ENCODE peak calls at places on chromosomes 2 and 18, in ten cellular contexts. One of them, this sample, is unnamed.

GRCh38 chr18:74509856-74510769 is 13.9 kb downstream of the CNDP2 start:
- DNase-seq in GM12865: no peak
- DNase-seq in fibroblast of lung: no peak
- DNase-seq in heart left ventricle: no peak
- DNase-seq in T-helper 9 cell: no peak
- DNase-seq in A172: no peak
- DNase-seq in NCI-H1417: no peak
- DNase-seq in EL: no peak
- DNase-seq in stimulated activated CD8-positive, alpha-beta memory T cell treated with anti-CD3 and anti-CD28 coated beads, Interleukin-15, amount 100 ng/mL, for 24 hours: no peak
- DNase-seq in LHCN-M2: no peak
- DNase-seq in this sample: no peak

GRCh38 chr18:48563027-48563426 is 24.2 kb downstream of the CTIF start:
- DNase-seq in heart left ventricle: no peak
- DNase-seq in EL: peak
- DNase-seq in stimulated activated CD8-positive, alpha-beta memory T cell treated with anti-CD3 and anti-CD28 coated beads, Interleukin-15, amount 100 ng/mL, for 24 hours: no peak
- DNase-seq in A172: peak
- DNase-seq in NCI-H1417: no peak
- DNase-seq in fibroblast of lung: peak
- DNase-seq in T-helper 9 cell: no peak
- DNase-seq in LHCN-M2: peak
- DNase-seq in GM12865: no peak
- DNase-seq in this sample: no peak

GRCh38 chr2:216551234-216551633 is 52.6 kb downstream of the RPL37A start:
- DNase-seq in GM12865: no peak
- DNase-seq in fibroblast of lung: peak
- DNase-seq in stimulated activated CD8-positive, alpha-beta memory T cell treated with anti-CD3 and anti-CD28 coated beads, Interleukin-15, amount 100 ng/mL, for 24 hours: no peak
- DNase-seq in LHCN-M2: peak
- DNase-seq in EL: peak
- DNase-seq in NCI-H1417: no peak
- DNase-seq in T-helper 9 cell: no peak
- DNase-seq in A172: no peak
- DNase-seq in heart left ventricle: no peak
- DNase-seq in this sample: no peak

GRCh38 chr18:55998071-55998522 is 410.1 kb upstream of the TCF4 start:
- DNase-seq in GM12865: no peak
- DNase-seq in A172: no peak
- DNase-seq in stimulated activated CD8-positive, alpha-beta memory T cell treated with anti-CD3 and anti-CD28 coated beads, Interleukin-15, amount 100 ng/mL, for 24 hours: no peak
- DNase-seq in LHCN-M2: peak
- DNase-seq in fibroblast of lung: peak
- DNase-seq in NCI-H1417: no peak
- DNase-seq in EL: peak
- DNase-seq in heart left ventricle: no peak
- DNase-seq in T-helper 9 cell: no peak
- DNase-seq in this sample: peak

GRCh38 chr18:38307919-38308318 is 742.3 kb upstream of the CELF4 start:
- DNase-seq in EL: no peak
- DNase-seq in T-helper 9 cell: no peak
- DNase-seq in GM12865: no peak
- DNase-seq in NCI-H1417: no peak
- DNase-seq in LHCN-M2: no peak
- DNase-seq in fibroblast of lung: no peak
- DNase-seq in heart left ventricle: no peak
- DNase-seq in stimulated activated CD8-positive, alpha-beta memory T cell treated with anti-CD3 and anti-CD28 coated beads, Interleukin-15, amount 100 ng/mL, for 24 hours: no peak
- DNase-seq in A172: no peak
- DNase-seq in this sample: no peak

GRCh38 chr2:117815946-117816345 is 1.5 kb downstream of the DDX18 start:
- DNase-seq in heart left ventricle: no peak
- DNase-seq in LHCN-M2: no peak
- DNase-seq in NCI-H1417: no peak
- DNase-seq in A172: no peak
- DNase-seq in fibroblast of lung: no peak
- DNase-seq in EL: no peak
- DNase-seq in stimulated activated CD8-positive, alpha-beta memory T cell treated with anti-CD3 and anti-CD28 coated beads, Interleukin-15, amount 100 ng/mL, for 24 hours: no peak
- DNase-seq in GM12865: no peak
- DNase-seq in T-helper 9 cell: no peak
- DNase-seq in this sample: no peak

GRCh38 chr18:65938592-65939372 is 188.0 kb downstream of the CDH7 start:
- DNase-seq in NCI-H1417: peak
- DNase-seq in A172: peak
- DNase-seq in stimulated activated CD8-positive, alpha-beta memory T cell treated with anti-CD3 and anti-CD28 coated beads, Interleukin-15, amount 100 ng/mL, for 24 hours: no peak
- DNase-seq in EL: no peak
- DNase-seq in fibroblast of lung: peak
- DNase-seq in GM12865: peak
- DNase-seq in LHCN-M2: peak
- DNase-seq in heart left ventricle: no peak
- DNase-seq in T-helper 9 cell: no peak
- DNase-seq in this sample: peak

GRCh38 chr2:104321800-104322164 is 532.1 kb upstream of the POU3F3 start:
- DNase-seq in LHCN-M2: no peak
- DNase-seq in NCI-H1417: no peak
- DNase-seq in fibroblast of lung: no peak
- DNase-seq in stimulated activated CD8-positive, alpha-beta memory T cell treated with anti-CD3 and anti-CD28 coated beads, Interleukin-15, amount 100 ng/mL, for 24 hours: no peak
- DNase-seq in heart left ventricle: no peak
- DNase-seq in GM12865: no peak
- DNase-seq in EL: no peak
- DNase-seq in T-helper 9 cell: no peak
- DNase-seq in A172: no peak
- DNase-seq in this sample: no peak

GRCh38 chr2:100105678-100106054 is 36.7 kb downstream of the AFF3 start:
- DNase-seq in T-helper 9 cell: no peak
- DNase-seq in NCI-H1417: peak
- DNase-seq in EL: peak
- DNase-seq in LHCN-M2: no peak
- DNase-seq in heart left ventricle: no peak
- DNase-seq in A172: no peak
- DNase-seq in stimulated activated CD8-positive, alpha-beta memory T cell treated with anti-CD3 and anti-CD28 coated beads, Interleukin-15, amount 100 ng/mL, for 24 hours: no peak
- DNase-seq in GM12865: no peak
- DNase-seq in fibroblast of lung: peak
- DNase-seq in this sample: peak

GRCh38 chr2:172038604-172039003 is 38.9 kb downstream of the METAP1D start:
- DNase-seq in fibroblast of lung: no peak
- DNase-seq in NCI-H1417: peak
- DNase-seq in heart left ventricle: no peak
- DNase-seq in A172: peak
- DNase-seq in EL: peak
- DNase-seq in T-helper 9 cell: no peak
- DNase-seq in GM12865: no peak
- DNase-seq in LHCN-M2: peak
- DNase-seq in stimulated activated CD8-positive, alpha-beta memory T cell treated with anti-CD3 and anti-CD28 coated beads, Interleukin-15, amount 100 ng/mL, for 24 hours: no peak
- DNase-seq in this sample: no peak

GRCh38 chr18:59606193-59607175 is 90.7 kb downstream of the CCBE1 start:
- DNase-seq in stimulated activated CD8-positive, alpha-beta memory T cell treated with anti-CD3 and anti-CD28 coated beads, Interleukin-15, amount 100 ng/mL, for 24 hours: no peak
- DNase-seq in heart left ventricle: no peak
- DNase-seq in EL: peak
- DNase-seq in LHCN-M2: peak
- DNase-seq in GM12865: no peak
- DNase-seq in T-helper 9 cell: no peak
- DNase-seq in fibroblast of lung: peak
- DNase-seq in NCI-H1417: no peak
- DNase-seq in A172: no peak
- DNase-seq in this sample: no peak

GRCh38 chr18:7813131-7813530 is 246.0 kb downstream of the PTPRM start:
- DNase-seq in heart left ventricle: no peak
- DNase-seq in LHCN-M2: no peak
- DNase-seq in NCI-H1417: no peak
- DNase-seq in A172: no peak
- DNase-seq in fibroblast of lung: no peak
- DNase-seq in GM12865: no peak
- DNase-seq in stimulated activated CD8-positive, alpha-beta memory T cell treated with anti-CD3 and anti-CD28 coated beads, Interleukin-15, amount 100 ng/mL, for 24 hours: no peak
- DNase-seq in T-helper 9 cell: no peak
- DNase-seq in EL: no peak
- DNase-seq in this sample: no peak

GRCh38 chr2:69168144-69168813 is 155.3 kb downstream of the ANTXR1 start:
- DNase-seq in NCI-H1417: no peak
- DNase-seq in T-helper 9 cell: no peak
- DNase-seq in A172: no peak
- DNase-seq in EL: no peak
- DNase-seq in heart left ventricle: no peak
- DNase-seq in GM12865: no peak
- DNase-seq in stimulated activated CD8-positive, alpha-beta memory T cell treated with anti-CD3 and anti-CD28 coated beads, Interleukin-15, amount 100 ng/mL, for 24 hours: no peak
- DNase-seq in fibroblast of lung: no peak
- DNase-seq in LHCN-M2: peak
- DNase-seq in this sample: no peak

GRCh38 chr2:85976106-85976920 is 87.5 kb upstream of the ST3GAL5 start:
- DNase-seq in NCI-H1417: no peak
- DNase-seq in T-helper 9 cell: no peak
- DNase-seq in fibroblast of lung: no peak
- DNase-seq in GM12865: no peak
- DNase-seq in A172: no peak
- DNase-seq in stimulated activated CD8-positive, alpha-beta memory T cell treated with anti-CD3 and anti-CD28 coated beads, Interleukin-15, amount 100 ng/mL, for 24 hours: no peak
- DNase-seq in heart left ventricle: no peak
- DNase-seq in LHCN-M2: no peak
- DNase-seq in EL: no peak
- DNase-seq in this sample: no peak

GRCh38 chr2:10332402-10333246 is 29.9 kb downstream of the HPCAL1 start:
- DNase-seq in NCI-H1417: no peak
- DNase-seq in T-helper 9 cell: no peak
- DNase-seq in LHCN-M2: no peak
- DNase-seq in GM12865: no peak
- DNase-seq in stimulated activated CD8-positive, alpha-beta memory T cell treated with anti-CD3 and anti-CD28 coated beads, Interleukin-15, amount 100 ng/mL, for 24 hours: no peak
- DNase-seq in A172: no peak
- DNase-seq in heart left ventricle: no peak
- DNase-seq in EL: no peak
- DNase-seq in fibroblast of lung: no peak
- DNase-seq in this sample: no peak

GRCh38 chr2:56001992-56002391 is 78.4 kb upstream of the EFEMP1 start:
- DNase-seq in LHCN-M2: no peak
- DNase-seq in stimulated activated CD8-positive, alpha-beta memory T cell treated with anti-CD3 and anti-CD28 coated beads, Interleukin-15, amount 100 ng/mL, for 24 hours: no peak
- DNase-seq in T-helper 9 cell: no peak
- DNase-seq in A172: no peak
- DNase-seq in heart left ventricle: no peak
- DNase-seq in NCI-H1417: peak
- DNase-seq in EL: no peak
- DNase-seq in GM12865: no peak
- DNase-seq in fibroblast of lung: peak
- DNase-seq in this sample: no peak

GRCh38 chr2:45964945-45965344 is 313.5 kb downstream of the PRKCE start:
- DNase-seq in heart left ventricle: no peak
- DNase-seq in LHCN-M2: no peak
- DNase-seq in A172: no peak
- DNase-seq in GM12865: no peak
- DNase-seq in EL: no peak
- DNase-seq in NCI-H1417: no peak
- DNase-seq in T-helper 9 cell: no peak
- DNase-seq in fibroblast of lung: no peak
- DNase-seq in stimulated activated CD8-positive, alpha-beta memory T cell treated with anti-CD3 and anti-CD28 coated beads, Interleukin-15, amount 100 ng/mL, for 24 hours: no peak
- DNase-seq in this sample: no peak

GRCh38 chr2:145617906-145618305 is 1098.0 kb upstream of the ZEB2 start:
- DNase-seq in EL: peak
- DNase-seq in heart left ventricle: no peak
- DNase-seq in A172: peak
- DNase-seq in T-helper 9 cell: no peak
- DNase-seq in stimulated activated CD8-positive, alpha-beta memory T cell treated with anti-CD3 and anti-CD28 coated beads, Interleukin-15, amount 100 ng/mL, for 24 hours: no peak
- DNase-seq in GM12865: no peak
- DNase-seq in NCI-H1417: peak
- DNase-seq in fibroblast of lung: peak
- DNase-seq in LHCN-M2: peak
- DNase-seq in this sample: no peak

GRCh38 chr2:113078350-113078839 is 10.6 kb downstream of the IL1F10 start:
- DNase-seq in T-helper 9 cell: no peak
- DNase-seq in LHCN-M2: peak
- DNase-seq in NCI-H1417: no peak
- DNase-seq in GM12865: no peak
- DNase-seq in heart left ventricle: no peak
- DNase-seq in fibroblast of lung: no peak
- DNase-seq in EL: peak
- DNase-seq in stimulated activated CD8-positive, alpha-beta memory T cell treated with anti-CD3 and anti-CD28 coated beads, Interleukin-15, amount 100 ng/mL, for 24 hours: no peak
- DNase-seq in A172: peak
- DNase-seq in this sample: no peak

GRCh38 chr18:68056936-68057335 is 540.4 kb upstream of the DSEL start:
- DNase-seq in heart left ventricle: no peak
- DNase-seq in stimulated activated CD8-positive, alpha-beta memory T cell treated with anti-CD3 and anti-CD28 coated beads, Interleukin-15, amount 100 ng/mL, for 24 hours: no peak
- DNase-seq in NCI-H1417: no peak
- DNase-seq in T-helper 9 cell: no peak
- DNase-seq in A172: no peak
- DNase-seq in fibroblast of lung: no peak
- DNase-seq in GM12865: no peak
- DNase-seq in EL: peak
- DNase-seq in LHCN-M2: peak
- DNase-seq in this sample: no peak

GRCh38 chr2:136247204-136247990 is 129.4 kb upstream of the CXCR4 start:
- DNase-seq in T-helper 9 cell: no peak
- DNase-seq in LHCN-M2: peak
- DNase-seq in GM12865: no peak
- DNase-seq in NCI-H1417: peak
- DNase-seq in stimulated activated CD8-positive, alpha-beta memory T cell treated with anti-CD3 and anti-CD28 coated beads, Interleukin-15, amount 100 ng/mL, for 24 hours: no peak
- DNase-seq in A172: peak
- DNase-seq in fibroblast of lung: no peak
- DNase-seq in EL: no peak
- DNase-seq in heart left ventricle: no peak
- DNase-seq in this sample: no peak

GRCh38 chr2:164810843-164811242 is 30.8 kb downstream of the COBLL1 start:
- DNase-seq in NCI-H1417: no peak
- DNase-seq in LHCN-M2: no peak
- DNase-seq in stimulated activated CD8-positive, alpha-beta memory T cell treated with anti-CD3 and anti-CD28 coated beads, Interleukin-15, amount 100 ng/mL, for 24 hours: no peak
- DNase-seq in EL: no peak
- DNase-seq in T-helper 9 cell: no peak
- DNase-seq in fibroblast of lung: peak
- DNase-seq in A172: no peak
- DNase-seq in GM12865: no peak
- DNase-seq in heart left ventricle: no peak
- DNase-seq in this sample: no peak

GRCh38 chr18:53551868-53552426 is 672.5 kb downstream of the MBD2 start:
- DNase-seq in fibroblast of lung: no peak
- DNase-seq in heart left ventricle: peak
- DNase-seq in NCI-H1417: no peak
- DNase-seq in GM12865: no peak
- DNase-seq in EL: no peak
- DNase-seq in stimulated activated CD8-positive, alpha-beta memory T cell treated with anti-CD3 and anti-CD28 coated beads, Interleukin-15, amount 100 ng/mL, for 24 hours: no peak
- DNase-seq in T-helper 9 cell: no peak
- DNase-seq in A172: no peak
- DNase-seq in LHCN-M2: no peak
- DNase-seq in this sample: no peak

GRCh38 chr2:152093464-152093863 is 5.4 kb downstream of the CACNB4 start:
- DNase-seq in A172: no peak
- DNase-seq in fibroblast of lung: no peak
- DNase-seq in GM12865: no peak
- DNase-seq in T-helper 9 cell: no peak
- DNase-seq in heart left ventricle: peak
- DNase-seq in LHCN-M2: no peak
- DNase-seq in NCI-H1417: no peak
- DNase-seq in stimulated activated CD8-positive, alpha-beta memory T cell treated with anti-CD3 and anti-CD28 coated beads, Interleukin-15, amount 100 ng/mL, for 24 hours: no peak
- DNase-seq in EL: no peak
- DNase-seq in this sample: no peak

GRCh38 chr2:133286326-133286922 is 281.8 kb downstream of the NCKAP5 start:
- DNase-seq in heart left ventricle: no peak
- DNase-seq in NCI-H1417: no peak
- DNase-seq in GM12865: no peak
- DNase-seq in EL: peak
- DNase-seq in LHCN-M2: peak
- DNase-seq in T-helper 9 cell: no peak
- DNase-seq in fibroblast of lung: peak
- DNase-seq in A172: peak
- DNase-seq in stimulated activated CD8-positive, alpha-beta memory T cell treated with anti-CD3 and anti-CD28 coated beads, Interleukin-15, amount 100 ng/mL, for 24 hours: no peak
- DNase-seq in this sample: no peak